ENCODE peak calls at places on chromosomes 3 and 15, in nine cellular contexts. One of them, this sample, is unnamed. For H3K4me1, the result is how much of the 10 kb centered on the place peaks cover.

GRCh38 chr3:94179059-94179458 is 116.2 kb downstream of the NSUN3 start:
- DNase-seq in psoas muscle: no peak
- DNase-seq in uterus: no peak
- DNase-seq in Peyer's patch: no peak
- DNase-seq in GM23248: no peak
- DNase-seq in CD8-positive, alpha-beta T cell: no peak
- DNase-seq in lower lobe of right lung: no peak
- DNase-seq in ovary: no peak
- DNase-seq in A549: no peak
- DNase-seq in this sample: no peak

GRCh38 chr15:70347766-70348558 is 250.2 kb upstream of the TLE3 start:
- DNase-seq in CD8-positive, alpha-beta T cell: no peak
- DNase-seq in Peyer's patch: no peak
- DNase-seq in psoas muscle: no peak
- DNase-seq in GM23248: peak
- DNase-seq in uterus: no peak
- DNase-seq in lower lobe of right lung: no peak
- DNase-seq in ovary: no peak
- DNase-seq in A549: no peak
- DNase-seq in this sample: no peak

GRCh38 chr15:78130466-78131294 is 565 bp downstream of the CIB2 start:
- DNase-seq in GM23248: no peak
- DNase-seq in lower lobe of right lung: peak
- DNase-seq in CD8-positive, alpha-beta T cell: no peak
- DNase-seq in uterus: no peak
- DNase-seq in A549: peak
- DNase-seq in Peyer's patch: peak
- DNase-seq in ovary: peak
- DNase-seq in psoas muscle: no peak
- DNase-seq in this sample: no peak

GRCh38 chr3:174776636-174777035 is 82.5 kb upstream of the NAALADL2 start:
- DNase-seq in psoas muscle: no peak
- DNase-seq in A549: no peak
- DNase-seq in uterus: no peak
- DNase-seq in Peyer's patch: no peak
- DNase-seq in ovary: no peak
- DNase-seq in lower lobe of right lung: no peak
- DNase-seq in GM23248: no peak
- DNase-seq in CD8-positive, alpha-beta T cell: no peak
- DNase-seq in this sample: no peak

GRCh38 chr3:32758375-32758753 is 59.4 kb upstream of the TRIM71 start:
- DNase-seq in lower lobe of right lung: no peak
- DNase-seq in CD8-positive, alpha-beta T cell: no peak
- DNase-seq in ovary: no peak
- DNase-seq in GM23248: peak
- DNase-seq in A549: no peak
- DNase-seq in psoas muscle: no peak
- DNase-seq in uterus: no peak
- DNase-seq in Peyer's patch: no peak
- DNase-seq in this sample: no peak

GRCh38 chr15:90211009-90211408 is 9.9 kb downstream of the SEMA4B start:
- DNase-seq in Peyer's patch: no peak
- DNase-seq in uterus: no peak
- DNase-seq in ovary: no peak
- DNase-seq in GM23248: no peak
- DNase-seq in A549: no peak
- DNase-seq in psoas muscle: no peak
- DNase-seq in CD8-positive, alpha-beta T cell: no peak
- DNase-seq in lower lobe of right lung: no peak
- DNase-seq in this sample: no peak

GRCh38 chr3:43512749-43513404 is 108.9 kb downstream of the ANO10 start:
- DNase-seq in A549: peak
- DNase-seq in uterus: no peak
- DNase-seq in lower lobe of right lung: no peak
- DNase-seq in Peyer's patch: no peak
- DNase-seq in psoas muscle: no peak
- DNase-seq in ovary: no peak
- DNase-seq in CD8-positive, alpha-beta T cell: no peak
- DNase-seq in GM23248: peak
- DNase-seq in this sample: no peak

GRCh38 chr3:153069598-153069997 is 92.4 kb upstream of the RAP2B start:
- DNase-seq in CD8-positive, alpha-beta T cell: no peak
- DNase-seq in psoas muscle: no peak
- DNase-seq in Peyer's patch: no peak
- DNase-seq in ovary: no peak
- DNase-seq in lower lobe of right lung: no peak
- DNase-seq in A549: no peak
- DNase-seq in GM23248: no peak
- DNase-seq in uterus: no peak
- DNase-seq in this sample: no peak

GRCh38 chr3:128590948-128591347 is 59.7 kb downstream of the RPN1 start:
- DNase-seq in A549: no peak
- DNase-seq in CD8-positive, alpha-beta T cell: no peak
- DNase-seq in ovary: no peak
- DNase-seq in lower lobe of right lung: no peak
- DNase-seq in Peyer's patch: no peak
- DNase-seq in uterus: no peak
- DNase-seq in GM23248: no peak
- DNase-seq in psoas muscle: no peak
- DNase-seq in this sample: no peak

GRCh38 chr3:116470589-116470988 is 25.3 kb upstream of the LSAMP start:
- DNase-seq in ovary: no peak
- DNase-seq in uterus: no peak
- DNase-seq in A549: no peak
- DNase-seq in lower lobe of right lung: no peak
- DNase-seq in GM23248: no peak
- DNase-seq in psoas muscle: no peak
- DNase-seq in CD8-positive, alpha-beta T cell: no peak
- DNase-seq in Peyer's patch: no peak
- DNase-seq in this sample: no peak

GRCh38 chr3:48408823-48409281 is 21.0 kb downstream of the PLXNB1 start:
- DNase-seq in Peyer's patch: no peak
- DNase-seq in lower lobe of right lung: peak
- DNase-seq in uterus: no peak
- DNase-seq in GM23248: peak
- DNase-seq in A549: no peak
- DNase-seq in ovary: no peak
- DNase-seq in CD8-positive, alpha-beta T cell: no peak
- DNase-seq in psoas muscle: no peak
- DNase-seq in this sample: no peak

GRCh38 chr15:50140097-50140496 is 21.1 kb upstream of the ATP8B4 start:
- DNase-seq in uterus: no peak
- DNase-seq in CD8-positive, alpha-beta T cell: no peak
- DNase-seq in Peyer's patch: no peak
- DNase-seq in psoas muscle: no peak
- DNase-seq in ovary: no peak
- DNase-seq in A549: no peak
- DNase-seq in GM23248: no peak
- DNase-seq in lower lobe of right lung: no peak
- DNase-seq in this sample: no peak

GRCh38 chr15:62477929-62478328 is 312.8 kb upstream of the C2CD4B start:
- DNase-seq in CD8-positive, alpha-beta T cell: no peak
- DNase-seq in lower lobe of right lung: no peak
- DNase-seq in GM23248: no peak
- DNase-seq in psoas muscle: no peak
- DNase-seq in A549: no peak
- DNase-seq in ovary: no peak
- DNase-seq in Peyer's patch: no peak
- DNase-seq in uterus: no peak
- DNase-seq in this sample: no peak

GRCh38 chr3:50170689-50171088 is 15.6 kb downstream of the SEMA3F start:
- DNase-seq in ovary: no peak
- DNase-seq in CD8-positive, alpha-beta T cell: no peak
- DNase-seq in GM23248: peak
- DNase-seq in psoas muscle: peak
- DNase-seq in Peyer's patch: no peak
- DNase-seq in uterus: peak
- DNase-seq in A549: peak
- DNase-seq in lower lobe of right lung: no peak
- DNase-seq in this sample: no peak

GRCh38 chr3:45095916-45096526 is 50.2 kb downstream of the CDCP1 start:
- DNase-seq in GM23248: no peak
- DNase-seq in CD8-positive, alpha-beta T cell: no peak
- DNase-seq in Peyer's patch: no peak
- DNase-seq in ovary: no peak
- DNase-seq in A549: no peak
- DNase-seq in lower lobe of right lung: no peak
- DNase-seq in psoas muscle: no peak
- DNase-seq in uterus: no peak
- DNase-seq in this sample: no peak

GRCh38 chr15:48265145-48265544 is 59.0 kb downstream of the SLC12A1 start:
- DNase-seq in uterus: no peak
- DNase-seq in GM23248: no peak
- DNase-seq in A549: no peak
- DNase-seq in lower lobe of right lung: no peak
- DNase-seq in ovary: no peak
- DNase-seq in psoas muscle: no peak
- DNase-seq in Peyer's patch: no peak
- DNase-seq in CD8-positive, alpha-beta T cell: no peak
- DNase-seq in this sample: no peak

GRCh38 chr15:40115670-40116093 is 7.0 kb upstream of the BMF start:
- DNase-seq in CD8-positive, alpha-beta T cell: no peak
- DNase-seq in uterus: no peak
- DNase-seq in A549: no peak
- DNase-seq in GM23248: no peak
- DNase-seq in Peyer's patch: peak
- DNase-seq in lower lobe of right lung: peak
- DNase-seq in ovary: no peak
- DNase-seq in psoas muscle: no peak
- DNase-seq in this sample: peak

GRCh38 chr3:138938877-138939562 is 7.9 kb downstream of the FOXL2 start:
- DNase-seq in lower lobe of right lung: no peak
- DNase-seq in A549: no peak
- DNase-seq in psoas muscle: no peak
- DNase-seq in ovary: peak
- DNase-seq in CD8-positive, alpha-beta T cell: no peak
- DNase-seq in GM23248: no peak
- DNase-seq in Peyer's patch: no peak
- DNase-seq in uterus: no peak
- DNase-seq in this sample: no peak

GRCh38 chr15:71811752-71812735 is 1.7 kb downstream of the NR2E3 start:
- DNase-seq in lower lobe of right lung: no peak
- DNase-seq in uterus: no peak
- DNase-seq in GM23248: no peak
- DNase-seq in Peyer's patch: no peak
- DNase-seq in ovary: no peak
- DNase-seq in A549: no peak
- DNase-seq in psoas muscle: no peak
- DNase-seq in CD8-positive, alpha-beta T cell: no peak
- DNase-seq in this sample: no peak

GRCh38 chr15:55549305-55549704 is 38.8 kb downstream of the PYGO1 start:
- DNase-seq in Peyer's patch: no peak
- DNase-seq in ovary: no peak
- DNase-seq in uterus: no peak
- DNase-seq in A549: no peak
- DNase-seq in psoas muscle: no peak
- DNase-seq in GM23248: no peak
- DNase-seq in lower lobe of right lung: no peak
- DNase-seq in CD8-positive, alpha-beta T cell: no peak
- DNase-seq in this sample: no peak

GRCh38 chr15:55552926-55553325 is 35.2 kb downstream of the PYGO1 start:
- DNase-seq in uterus: no peak
- DNase-seq in A549: no peak
- DNase-seq in Peyer's patch: no peak
- DNase-seq in CD8-positive, alpha-beta T cell: no peak
- DNase-seq in GM23248: peak
- DNase-seq in lower lobe of right lung: peak
- DNase-seq in ovary: no peak
- DNase-seq in psoas muscle: no peak
- DNase-seq in this sample: no peak

GRCh38 chr15:55552461-55552860 is 35.7 kb downstream of the PYGO1 start:
- DNase-seq in Peyer's patch: no peak
- DNase-seq in uterus: no peak
- DNase-seq in psoas muscle: no peak
- DNase-seq in lower lobe of right lung: no peak
- DNase-seq in A549: no peak
- DNase-seq in CD8-positive, alpha-beta T cell: no peak
- DNase-seq in ovary: no peak
- DNase-seq in GM23248: no peak
- DNase-seq in this sample: no peak

DNA sequence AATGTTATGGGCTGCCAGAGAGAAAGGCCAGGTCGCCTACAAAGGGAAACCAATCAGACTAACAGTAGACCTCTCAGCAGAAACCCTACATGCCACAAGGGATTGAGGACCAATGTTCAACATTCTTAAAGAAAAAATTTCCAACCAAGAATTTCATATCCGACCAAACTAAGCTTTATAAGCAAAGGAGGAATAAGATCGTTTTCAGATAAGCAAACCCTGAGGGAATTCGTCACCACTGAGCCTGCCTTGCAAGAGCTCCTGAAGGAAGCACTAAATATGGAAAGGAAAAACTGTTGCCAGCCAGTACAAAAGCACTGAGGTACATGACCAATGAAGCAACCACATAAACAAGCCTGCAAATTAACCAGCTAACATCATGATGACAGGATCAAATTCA is 33.1 kb downstream of the PYGO1 start:
- DNase-seq in A549: peak
- DNase-seq in psoas muscle: no peak
- DNase-seq in Peyer's patch: no peak
- DNase-seq in CD8-positive, alpha-beta T cell: no peak
- DNase-seq in GM23248: no peak
- DNase-seq in ovary: no peak
- DNase-seq in uterus: no peak
- DNase-seq in lower lobe of right lung: no peak
- DNase-seq in this sample: no peak
- H3K4me1 ChIP-seq in A549: under half
- H3K4me1 ChIP-seq in psoas muscle: under half
- H3K4me1 ChIP-seq in Peyer's patch: under half
- H3K4me1 ChIP-seq in CD8-positive, alpha-beta T cell: under half
- H3K4me1 ChIP-seq in GM23248: under half
- H3K4me1 ChIP-seq in ovary: under half
- H3K4me1 ChIP-seq in uterus: under half
- H3K4me1 ChIP-seq in lower lobe of right lung: under half
- H3K4me1 ChIP-seq in this sample: under half

GRCh38 chr3:150063237-150063636 is 92.5 kb upstream of the PFN2 start:
- DNase-seq in GM23248: no peak
- DNase-seq in Peyer's patch: no peak
- DNase-seq in uterus: no peak
- DNase-seq in CD8-positive, alpha-beta T cell: no peak
- DNase-seq in psoas muscle: no peak
- DNase-seq in lower lobe of right lung: no peak
- DNase-seq in A549: no peak
- DNase-seq in ovary: no peak
- DNase-seq in this sample: no peak
- H3K27ac ChIP-seq in GM23248: no peak
- H3K27ac ChIP-seq in Peyer's patch: no peak
- H3K27ac ChIP-seq in uterus: peak
- H3K27ac ChIP-seq in CD8-positive, alpha-beta T cell: no peak
- H3K27ac ChIP-seq in psoas muscle: peak
- H3K27ac ChIP-seq in lower lobe of right lung: no peak
- H3K27ac ChIP-seq in A549: no peak
- H3K27ac ChIP-seq in ovary: peak
- H3K27ac ChIP-seq in this sample: no peak

GRCh38 chr3:113721638-113722037 is 24.4 kb downstream of the NAA50 start:
- DNase-seq in GM23248: no peak
- DNase-seq in Peyer's patch: no peak
- DNase-seq in uterus: no peak
- DNase-seq in A549: no peak
- DNase-seq in CD8-positive, alpha-beta T cell: no peak
- DNase-seq in ovary: no peak
- DNase-seq in psoas muscle: no peak
- DNase-seq in lower lobe of right lung: no peak
- DNase-seq in this sample: no peak
- H3K4me1 ChIP-seq in GM23248: under half
- H3K4me1 ChIP-seq in Peyer's patch: under half
- H3K4me1 ChIP-seq in uterus: under half
- H3K4me1 ChIP-seq in A549: under half
- H3K4me1 ChIP-seq in CD8-positive, alpha-beta T cell: under half
- H3K4me1 ChIP-seq in ovary: under half
- H3K4me1 ChIP-seq in psoas muscle: under half
- H3K4me1 ChIP-seq in lower lobe of right lung: under half
- H3K4me1 ChIP-seq in this sample: under half

GRCh38 chr15:43515731-43516130 is 1.7 kb upstream of the MAP1A start:
- DNase-seq in lower lobe of right lung: no peak
- DNase-seq in uterus: no peak
- DNase-seq in A549: no peak
- DNase-seq in ovary: no peak
- DNase-seq in CD8-positive, alpha-beta T cell: no peak
- DNase-seq in Peyer's patch: no peak
- DNase-seq in psoas muscle: no peak
- DNase-seq in GM23248: no peak
- DNase-seq in this sample: no peak
- H3K27ac ChIP-seq in lower lobe of right lung: no peak
- H3K27ac ChIP-seq in uterus: peak
- H3K27ac ChIP-seq in A549: no peak
- H3K27ac ChIP-seq in ovary: peak
- H3K27ac ChIP-seq in CD8-positive, alpha-beta T cell: no peak
- H3K27ac ChIP-seq in Peyer's patch: peak
- H3K27ac ChIP-seq in psoas muscle: no peak
- H3K27ac ChIP-seq in GM23248: peak
- H3K27ac ChIP-seq in this sample: no peak

This sample was measured in CD4-positive, CD25-positive, alpha-beta regulatory T cell.